ENCODE peak calls at places on chromosomes 16 and 17, in six cellular contexts. W, C, P, V, J and N are unnamed samples.

GRCh38 chr17:7592422-7593021 is 2.6 kb upstream of the SOX15 start:
- DNase-seq in W (no peak), C (no peak), P (no peak), V (no peak), J (no peak), N (no peak)

GRCh38 chr16:10080031-10080772 is 102.0 kb downstream of the GRIN2A start:
- DNase-seq in W (peak), C (no peak), P (no peak), V (no peak), J (peak), N (no peak)

GRCh38 chr17:82752371-82753200 is 721 bp downstream of the TBCD start:
- DNase-seq in W (no peak), C (peak), P (no peak), V (no peak), J (no peak), N (no peak)

GRCh38 chr16:3431779-3432219 is 11.5 kb downstream of the ZNF597 start:
- DNase-seq in W (no peak), C (no peak), P (no peak), V (peak), J (peak), N (peak)

GRCh38 chr16:17476414-17477259 is 5.9 kb upstream of the XYLT1 start:
- DNase-seq in W (peak), C (peak), P (peak), V (peak), J (no peak), N (no peak)

GRCh38 chr17:3740611-3741073 is 16.9 kb downstream of the HASPIN start:
- DNase-seq in W (no peak), C (no peak), P (no peak), V (peak), J (no peak), N (no peak)

GRCh38 chr16:87017388-87018012 is 299.7 kb downstream of the C16orf95 start:
- DNase-seq in W (peak), C (peak), P (no peak), V (no peak), J (no peak), N (no peak)

GRCh38 chr16:85004587-85005205 is 6.6 kb downstream of the ZDHHC7 start:
- DNase-seq in W (peak), C (no peak), P (no peak), V (no peak), J (no peak), N (no peak)

GRCh38 chr16:81181013-81181720 is 57.3 kb upstream of the BCO1 start:
- DNase-seq in W (peak), C (peak), P (peak), V (no peak), J (no peak), N (no peak)

GRCh38 chr17:80920406-80920805 is 71.2 kb upstream of the CHMP6 start:
- DNase-seq in W (no peak), C (no peak), P (no peak), V (no peak), J (peak), N (no peak)

GRCh38 chr16:13390093-13390985 is 488.9 kb downstream of the SHISA9 start:
- DNase-seq in W (no peak), C (no peak), P (peak), V (no peak), J (no peak), N (no peak)

GRCh38 chr17:64154321-64155089 is 24.6 kb upstream of the ERN1 start:
- DNase-seq in W (no peak), C (peak), P (no peak), V (no peak), J (peak), N (no peak)

GRCh38 chr16:81590714-81591537 is 146.3 kb downstream of the CMIP start:
- DNase-seq in W (no peak), C (no peak), P (peak), V (no peak), J (no peak), N (no peak)

GRCh38 chr17:31918701-31919128 is 17.2 kb upstream of the UTP6 start:
- DNase-seq in W (no peak), C (no peak), P (no peak), V (no peak), J (no peak), N (no peak)

GRCh38 chr17:80084773-80085172 is 16.6 kb upstream of the GAA start:
- DNase-seq in W (no peak), C (no peak), P (no peak), V (no peak), J (no peak), N (no peak)

GRCh38 chr17:47726796-47727703 is 6.0 kb upstream of the TBX21 start:
- DNase-seq in W (no peak), C (no peak), P (no peak), V (no peak), J (no peak), N (no peak)